ENCODE peak calls at places on chromosome 15, in four cellular contexts. B is GM12878, A is HepG2, K is H1. P is an unnamed sample.

GRCh38 chr15:86676002-86676401 is 596.3 kb downstream of the AGBL1 start:
- DNase-seq in B (no peak), A (no peak), K (no peak), P (no peak)

GRCh38 chr15:48896775-48897143 is 18.8 kb downstream of the EID1 start:
- DNase-seq in B (no peak), A (no peak), K (no peak), P (no peak)

GRCh38 chr15:89321521-89322410 is 12.9 kb downstream of the POLG start:
- DNase-seq in B (no peak), A (peak), K (no peak), P (no peak)

GRCh38 chr15:87755226-87755625 is 501.3 kb downstream of the NTRK3 start:
- DNase-seq in B (no peak), A (no peak), K (no peak), P (no peak)

GRCh38 chr15:32716216-32716959 is 1.4 kb upstream of the GREM1 start:
- DNase-seq in B (no peak), A (no peak), K (no peak), P (no peak)

GRCh38 chr15:69403611-69404010 is 10.5 kb upstream of the KIF23 start:
- DNase-seq in B (no peak), A (no peak), K (no peak), P (no peak)

GRCh38 chr15:96335429-96335807 is 4.9 kb downstream of the NR2F2 start:
- DNase-seq in B (no peak), A (peak), K (no peak), P (no peak)

GRCh38 chr15:38945551-38946298 is 381.1 kb upstream of the RASGRP1 start:
- DNase-seq in B (no peak), A (no peak), K (no peak), P (no peak)

GRCh38 chr15:67707520-67708283 is 117.6 kb upstream of the SKOR1 start:
- DNase-seq in B (no peak), A (no peak), K (no peak), P (peak)

GRCh38 chr15:68921926-68922325 is 8.4 kb upstream of the SPESP1 start:
- DNase-seq in B (no peak), A (no peak), K (no peak), P (no peak)

GRCh38 chr15:42207674-42208579 is at the start of gene VPS39:
- DNase-seq in B (peak), A (peak), K (peak), P (peak)

GRCh38 chr15:92625297-92625980 is 30.1 kb downstream of the FAM174B start:
- DNase-seq in B (peak), A (no peak), K (no peak), P (no peak)

GRCh38 chr15:28086175-28086703 is 12.9 kb downstream of the OCA2 start:
- DNase-seq in B (peak), A (peak), K (peak), P (no peak)

GRCh38 chr15:75112278-75112847 is 89.0 kb downstream of the PPCDC start:
- DNase-seq in B (no peak), A (no peak), K (no peak), P (no peak)

GRCh38 chr15:52011711-52012144 is 7.3 kb upstream of the MAPK6 start:
- DNase-seq in B (no peak), A (peak), K (no peak), P (no peak)

GRCh38 chr15:31365032-31365654 is 38.5 kb downstream of the KLF13 start:
- DNase-seq in B (no peak), A (no peak), K (no peak), P (no peak)

GRCh38 chr15:94297543-94297942 is 66.2 kb downstream of the MCTP2 start:
- DNase-seq in B (no peak), A (no peak), K (no peak), P (no peak)

GRCh38 chr15:68328485-68328884 is 50.9 kb downstream of the FEM1B start:
- DNase-seq in B (no peak), A (no peak), K (no peak), P (no peak)

GRCh38 chr15:59294574-59294960 is 78.1 kb downstream of the MYO1E start:
- DNase-seq in B (no peak), A (no peak), K (no peak), P (no peak)

GRCh38 chr15:35047528-35047927 is 37.6 kb downstream of the NANOGP8 start:
- DNase-seq in B (no peak), A (no peak), K (no peak), P (no peak)

GRCh38 chr15:73691398-73691797 is 7.2 kb downstream of the CD276 start:
- DNase-seq in B (no peak), A (no peak), K (no peak), P (no peak)

GRCh38 chr15:94745371-94745770 is 514.0 kb downstream of the MCTP2 start:
- DNase-seq in B (no peak), A (no peak), K (no peak), P (no peak)

GRCh38 chr15:96327155-96327741 is 3.3 kb upstream of the NR2F2 start:
- DNase-seq in B (peak), A (peak), K (no peak), P (no peak)

GRCh38 chr15:88701561-88702095 is 62.8 kb downstream of the ISG20 start:
- DNase-seq in B (no peak), A (peak), K (peak), P (no peak)

GRCh38 chr15:40247406-40247971 is 8.6 kb downstream of the PAK6 start:
- DNase-seq in B (no peak), A (no peak), K (no peak), P (no peak)

GRCh38 chr15:37107071-37107753 is 6.9 kb upstream of the MEIS2 start:
- DNase-seq in B (no peak), A (no peak), K (no peak), P (no peak)

GRCh38 chr15:78064544-78064943 is 13.0 kb downstream of the TBC1D2B start:
- DNase-seq in B (no peak), A (no peak), K (no peak), P (no peak)

GRCh38 chr15:31027948-31028586 is 36.6 kb upstream of the MTMR10 start:
- DNase-seq in B (no peak), A (no peak), K (no peak), P (no peak)

GRCh38 chr15:49696441-49696840 is 75.6 kb downstream of the DTWD1 start:
- DNase-seq in B (no peak), A (no peak), K (no peak), P (no peak)

GRCh38 chr15:45088801-45089711 is 24.9 kb downstream of the DUOX2 start:
- DNase-seq in B (no peak), A (peak), K (no peak), P (no peak)
- TF ChIP-seq YY1 in B (no peak), A (no peak), K (no peak), P (no peak)

DNA sequence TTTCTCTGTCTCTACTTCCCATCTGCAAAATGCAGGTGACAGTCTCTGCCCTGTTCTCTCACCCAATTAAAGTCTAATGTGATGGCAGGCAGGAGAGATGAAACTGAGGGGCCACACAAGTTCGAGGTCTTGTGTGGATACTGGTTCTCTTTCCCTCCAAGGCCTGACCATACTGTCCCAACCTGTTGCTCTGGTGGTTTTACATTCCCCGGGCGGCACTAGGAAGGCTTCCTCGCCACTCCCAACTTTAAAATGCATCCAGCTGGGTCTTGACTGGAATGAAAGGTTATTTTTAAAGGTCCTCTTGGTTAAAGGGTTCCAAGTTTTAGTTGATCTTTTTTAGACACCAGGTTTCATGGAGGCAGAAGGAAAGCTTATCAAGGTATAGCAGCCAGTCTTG is 37.2 kb downstream of the WHAMM start:
- DNase-seq in B (no peak), A (no peak), K (peak), P (no peak)
- TF ChIP-seq SUZ12 in B (no peak), A (no peak), K (no peak), P (no peak)

GRCh38 chr15:65583701-65584100 is 27.2 kb downstream of the INTS14 start:
- DNase-seq in B (peak), A (peak), K (no peak), P (no peak)
- TF ChIP-seq YY1 in B (no peak), A (no peak), K (no peak), P (no peak)

DNA sequence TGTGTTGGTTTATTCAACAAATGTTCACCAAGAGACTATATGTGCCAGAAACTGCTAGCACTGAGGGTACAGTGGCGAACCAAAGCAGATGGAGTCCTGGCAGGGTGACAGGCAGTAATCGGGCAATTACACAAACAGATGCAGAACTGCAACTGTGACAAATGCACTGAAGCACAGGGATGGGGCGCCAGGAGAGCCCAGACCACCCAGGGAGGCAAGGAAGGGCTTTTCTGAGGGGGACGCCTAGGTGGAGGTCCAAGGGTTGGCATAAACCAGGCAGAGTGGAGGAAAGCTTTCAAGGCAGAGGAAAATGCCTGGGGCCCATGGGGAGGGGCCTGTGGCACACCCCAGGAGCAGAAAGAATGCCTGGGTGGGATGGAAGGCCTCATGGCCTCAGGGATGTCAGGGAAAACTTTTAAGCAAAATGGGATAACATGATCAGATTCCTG is 5.5 kb downstream of the DIS3L start:
- DNase-seq in B (no peak), A (no peak), K (no peak), P (no peak)
- TF ChIP-seq SUZ12 in B (no peak), A (no peak), K (no peak), P (no peak)

P was measured in NT2/D1.